ENCODE peak calls at places on chromosomes 16 and 17, in ten cellular contexts. E, Z, Y, S, N, F, L, D, G and P are unnamed samples.

GRCh38 chr17:73521376-73521775 is 122.9 kb downstream of the SDK2 start:
- DNase-seq in E (no peak), Z (no peak), Y (no peak), S (no peak), N (no peak), F (no peak), L (no peak), D (no peak), G (no peak), P (no peak)

GRCh38 chr16:80122155-80122554 is 418.6 kb upstream of the DYNLRB2 start:
- DNase-seq in E (peak; percentile 51), Z (no peak), Y (no peak), S (no peak), N (no peak), F (peak; percentile 27), L (peak; percentile 65), D (peak; percentile 17), G (no peak), P (peak; percentile 45)

GRCh38 chr17:19753661-19754463 is 5.8 kb upstream of the ALDH3A1 start:
- DNase-seq in E (peak; percentile 63), Z (no peak), Y (peak; percentile 52), S (no peak), N (peak; percentile 62), F (no peak), L (no peak), D (no peak), G (no peak), P (peak; percentile 44)

GRCh38 chr17:43521389-43521788 is 24.8 kb downstream of the ETV4 start:
- DNase-seq in E (no peak), Z (no peak), Y (no peak), S (no peak), N (no peak), F (no peak), L (no peak), D (no peak), G (no peak), P (no peak)

GRCh38 chr17:7137182-7137943 is 22.7 kb upstream of the ASGR2 start:
- DNase-seq in E (no peak), Z (no peak), Y (no peak), S (no peak), N (peak; percentile 10), F (no peak), L (no peak), D (no peak), G (no peak), P (peak; percentile 24)

GRCh38 chr16:46650224-46650623 is 29.0 kb upstream of the SHCBP1 start:
- DNase-seq in E (no peak), Z (no peak), Y (no peak), S (no peak), N (peak; percentile 41), F (no peak), L (peak; percentile 25), D (no peak), G (no peak), P (no peak)

GRCh38 chr16:27795992-27796614 is 246.2 kb downstream of the KATNIP start:
- DNase-seq in E (peak; percentile 34), Z (peak; percentile 71), Y (no peak), S (peak; percentile 8), N (no peak), F (peak; percentile 90), L (peak; percentile 62), D (no peak), G (peak; percentile 29), P (peak; percentile 44)

GRCh38 chr16:66523861-66524354 is 26.0 kb downstream of the TK2 start:
- DNase-seq in E (no peak), Z (no peak), Y (no peak), S (peak; percentile 51), N (no peak), F (no peak), L (no peak), D (no peak), G (peak; percentile 88), P (no peak)

GRCh38 chr16:89489731-89490385 is 503 bp downstream of the ANKRD11 start:
- DNase-seq in E (no peak), Z (peak; percentile 79), Y (no peak), S (no peak), N (no peak), F (no peak), L (no peak), D (no peak), G (no peak), P (no peak)

GRCh38 chr17:40323731-40324650 is 15.0 kb downstream of the RARA start:
- DNase-seq in E (peak; percentile 47), Z (peak; percentile 47), Y (no peak), S (peak; percentile 79), N (no peak), F (no peak), L (no peak), D (no peak), G (no peak), P (peak; percentile 64)

GRCh38 chr17:40327244-40327666 is 18.3 kb downstream of the RARA start:
- DNase-seq in E (no peak), Z (no peak), Y (no peak), S (no peak), N (no peak), F (no peak), L (no peak), D (no peak), G (no peak), P (no peak)

GRCh38 chr17:40326832-40327199 is 17.8 kb downstream of the RARA start:
- DNase-seq in E (peak; percentile 70), Z (peak; percentile 27), Y (no peak), S (no peak), N (no peak), F (no peak), L (no peak), D (no peak), G (no peak), P (no peak)

GRCh38 chr17:40326014-40326831 is 17.2 kb downstream of the RARA start:
- DNase-seq in E (no peak), Z (peak; percentile 37), Y (no peak), S (peak; percentile 45), N (no peak), F (no peak), L (no peak), D (no peak), G (peak; percentile 57), P (no peak)

DNA sequence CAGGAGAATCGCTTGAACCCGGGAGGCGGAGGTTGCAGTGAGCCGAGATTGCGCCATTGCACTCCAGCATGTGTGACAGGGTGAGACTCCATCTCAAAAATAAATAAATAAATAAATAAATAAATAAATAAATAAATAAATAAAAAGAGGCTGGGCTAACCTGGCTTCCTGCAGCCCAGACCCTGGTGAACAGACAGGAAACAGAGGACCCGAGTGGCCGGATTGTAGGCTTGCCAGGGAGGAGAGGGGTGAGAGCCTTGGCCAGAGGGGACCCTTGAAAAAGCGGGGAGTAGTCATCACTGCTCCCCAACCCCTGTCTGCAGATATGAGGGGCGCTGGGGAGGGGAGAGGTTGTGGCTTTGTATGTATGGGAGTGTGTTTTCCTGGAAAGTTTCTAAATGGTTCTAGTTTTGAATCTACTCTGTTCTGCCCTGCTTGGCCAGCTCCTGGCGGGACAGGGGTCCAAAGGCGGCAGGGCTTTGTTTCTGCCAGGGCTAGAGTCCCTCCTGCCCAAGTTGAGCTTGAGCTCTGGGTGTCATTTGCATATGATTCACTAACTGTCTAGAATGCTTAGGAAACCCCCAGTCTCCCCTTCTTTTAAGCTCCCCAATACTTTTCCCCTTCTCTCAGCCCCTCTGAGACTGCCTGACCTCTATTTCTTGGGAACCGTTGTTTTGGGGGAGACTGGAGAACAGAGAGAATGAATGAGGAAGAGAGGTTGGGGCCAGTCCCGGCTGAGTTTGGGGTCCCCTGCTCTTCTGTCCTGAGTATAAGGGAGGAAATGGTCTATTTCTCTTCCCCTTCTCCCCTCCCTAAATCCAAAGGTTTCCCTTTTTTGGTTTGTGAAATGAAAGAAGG is 16.4 kb downstream of the RARA start:
- DNase-seq in E (no peak), Z (peak; percentile 30), Y (no peak), S (no peak), N (no peak), F (no peak), L (no peak), D (no peak), G (no peak), P (no peak)
- H3K27ac ChIP-seq in E (peak overlapping the region; percentile 63), Z (peak overlapping the region; percentile 50), Y (peak overlapping the region; percentile 97), S (peak overlapping the region; percentile 44), N (peak overlapping the region; percentile 97), F (no peak overlapping the region), L (no peak overlapping the region), D (no peak overlapping the region), G (no peak overlapping the region), P (peak overlapping the region; percentile 98)

GRCh38 chr17:48174833-48175232 is 67.3 kb downstream of the SNX11 start:
- DNase-seq in E (no peak), Z (no peak), Y (no peak), S (no peak), N (no peak), F (no peak), L (no peak), D (no peak), G (no peak), P (no peak)
- H3K36me3 ChIP-seq in E (no peaks in the 10 kb centered on the region), Z (no peaks in the 10 kb centered on the region), Y (no peaks in the 10 kb centered on the region), S (no peaks in the 10 kb centered on the region), N (no peaks in the 10 kb centered on the region), F (no peaks in the 10 kb centered on the region), L (no peaks in the 10 kb centered on the region), D (no peaks in the 10 kb centered on the region), G (no peaks in the 10 kb centered on the region), P (no peaks in the 10 kb centered on the region)

DNA sequence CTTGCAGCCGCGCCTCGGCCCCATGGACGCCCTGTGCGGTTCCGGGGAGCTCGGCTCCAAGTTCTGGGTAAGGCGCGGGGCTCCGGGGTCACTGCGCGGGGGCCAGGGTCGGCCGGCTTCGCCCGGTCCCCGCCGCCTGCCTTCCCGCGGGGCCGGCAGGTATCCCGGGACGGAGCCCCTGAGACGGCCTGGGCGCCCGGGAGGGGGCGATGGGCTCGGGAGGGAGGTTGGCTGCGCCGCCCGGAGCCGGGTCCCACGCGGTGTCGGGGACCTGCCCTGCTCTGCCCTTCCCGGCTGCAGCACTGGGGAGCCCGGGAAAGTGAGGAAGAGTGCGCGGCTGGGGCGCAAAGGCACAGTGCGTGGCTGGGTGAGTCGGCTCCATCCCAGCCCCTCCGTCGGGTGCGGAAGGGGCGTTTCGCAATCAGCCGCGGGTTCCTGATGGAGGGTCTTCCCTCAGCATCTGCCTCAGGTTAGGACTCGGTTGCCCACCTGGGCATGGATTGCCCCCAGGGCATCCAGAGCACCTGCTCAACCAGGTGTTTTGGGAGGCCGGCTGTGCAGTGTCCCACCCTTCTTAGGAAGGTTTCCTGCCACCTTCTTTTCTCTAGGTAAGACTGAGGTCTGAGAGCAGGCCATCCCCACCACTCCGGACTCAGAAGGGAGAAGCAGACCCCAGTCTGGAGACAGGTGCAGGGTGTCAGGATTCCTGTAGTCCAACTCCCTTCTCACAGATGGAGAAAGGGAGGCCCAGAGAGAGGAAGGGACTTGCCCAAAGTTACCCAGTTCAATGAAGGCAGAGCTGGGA is 436 bp downstream of the ABCC3 start:
- DNase-seq in E (no peak), Z (peak; percentile 65), Y (no peak), S (no peak), N (no peak), F (peak; percentile 22), L (no peak), D (no peak), G (no peak), P (no peak)
- H3K4me3 ChIP-seq in E (peak overlapping the region; percentile 68), Z (peak overlapping the region; percentile 61), Y (peak overlapping the region; percentile 55), S (peak overlapping the region; percentile 43), N (peak overlapping the region; percentile 8), F (peak overlapping the region; percentile 42), L (no peak overlapping the region), D (peak overlapping the region; percentile 31), G (no peak overlapping the region), P (peak overlapping the region; percentile 59)

DNA sequence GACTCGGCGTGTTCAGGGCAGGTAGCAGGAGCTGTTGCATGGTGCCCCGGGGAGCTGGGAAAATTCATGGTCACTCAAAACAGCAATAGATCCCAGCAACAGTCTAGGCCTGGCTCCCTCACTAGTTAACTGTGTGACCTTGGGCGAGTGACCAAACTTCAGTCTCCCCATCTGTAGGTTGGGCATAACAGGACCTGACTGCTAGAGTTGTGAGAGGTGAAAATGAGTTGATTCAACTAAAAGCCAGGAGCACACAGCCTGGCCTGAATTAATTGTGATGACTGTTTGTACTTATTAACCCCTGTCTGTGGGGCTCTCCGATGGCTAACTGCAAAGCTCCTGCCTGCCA is 306.9 kb downstream of the SOX9 start:
- DNase-seq in E (no peak), Z (no peak), Y (no peak), S (no peak), N (no peak), F (no peak), L (no peak), D (no peak), G (no peak), P (no peak)
- H3K27ac ChIP-seq in E (peak overlapping the region; percentile 74), Z (peak overlapping the region; percentile 47), Y (no peak overlapping the region), S (no peak overlapping the region), N (no peak overlapping the region), F (no peak overlapping the region), L (no peak overlapping the region), D (no peak overlapping the region), G (no peak overlapping the region), P (no peak overlapping the region)